ENCODE peak calls at places on chromosomes 13 and 19, in eight cellular contexts. One of them, this sample, is unnamed.
A peak's percentile ranks its signal among the peaks of the same experiment; 100 is the strongest.

GRCh38 chr19:4656102-4656501 is 14.0 kb downstream of the MYDGF start:
- DNase-seq in stimulated activated CD4-positive, alpha-beta T cell treated with anti-CD3 and anti-CD28 coated beads, Interleukin-1b, Interleukin-23, amount 100 ng/mL, for 1 hour: no peak
- DNase-seq in LoVo: no peak
- DNase-seq in iPS-NIHi11: no peak
- DNase-seq in ELF-1: no peak
- DNase-seq in AG04450: no peak
- DNase-seq in EL: no peak
- DNase-seq in T-cell: no peak
- DNase-seq in this sample: no peak

GRCh38 chr19:35042056-35042730 is 672 bp downstream of the HPN start:
- DNase-seq in stimulated activated CD4-positive, alpha-beta T cell treated with anti-CD3 and anti-CD28 coated beads, Interleukin-1b, Interleukin-23, amount 100 ng/mL, for 1 hour: no peak
- DNase-seq in LoVo: no peak
- DNase-seq in iPS-NIHi11: no peak
- DNase-seq in ELF-1: no peak
- DNase-seq in AG04450: no peak
- DNase-seq in EL: no peak
- DNase-seq in T-cell: no peak
- DNase-seq in this sample: no peak

GRCh38 chr19:39428309-39429112 is 7.2 kb downstream of the RPS16 start:
- DNase-seq in stimulated activated CD4-positive, alpha-beta T cell treated with anti-CD3 and anti-CD28 coated beads, Interleukin-1b, Interleukin-23, amount 100 ng/mL, for 1 hour: no peak
- DNase-seq in LoVo: no peak
- DNase-seq in iPS-NIHi11: peak; percentile 84
- DNase-seq in ELF-1: peak; percentile 94
- DNase-seq in AG04450: peak; percentile 85
- DNase-seq in EL: peak; percentile 90
- DNase-seq in T-cell: no peak
- DNase-seq in this sample: peak; percentile 90

GRCh38 chr19:57964761-57965160 is 9.6 kb downstream of the C19orf18 start:
- DNase-seq in stimulated activated CD4-positive, alpha-beta T cell treated with anti-CD3 and anti-CD28 coated beads, Interleukin-1b, Interleukin-23, amount 100 ng/mL, for 1 hour: no peak
- DNase-seq in LoVo: no peak
- DNase-seq in iPS-NIHi11: no peak
- DNase-seq in ELF-1: no peak
- DNase-seq in AG04450: no peak
- DNase-seq in EL: no peak
- DNase-seq in T-cell: no peak
- DNase-seq in this sample: no peak

GRCh38 chr19:48698046-48698445 is 2.3 kb downstream of the FUT2 start:
- DNase-seq in stimulated activated CD4-positive, alpha-beta T cell treated with anti-CD3 and anti-CD28 coated beads, Interleukin-1b, Interleukin-23, amount 100 ng/mL, for 1 hour: no peak
- DNase-seq in LoVo: peak; percentile 53
- DNase-seq in iPS-NIHi11: no peak
- DNase-seq in ELF-1: no peak
- DNase-seq in AG04450: no peak
- DNase-seq in EL: peak; percentile 82
- DNase-seq in T-cell: no peak
- DNase-seq in this sample: peak; percentile 53

GRCh38 chr19:39195755-39196154 is 1.0 kb upstream of the NCCRP1 start:
- DNase-seq in stimulated activated CD4-positive, alpha-beta T cell treated with anti-CD3 and anti-CD28 coated beads, Interleukin-1b, Interleukin-23, amount 100 ng/mL, for 1 hour: no peak
- DNase-seq in LoVo: no peak
- DNase-seq in iPS-NIHi11: no peak
- DNase-seq in ELF-1: no peak
- DNase-seq in AG04450: no peak
- DNase-seq in EL: no peak
- DNase-seq in T-cell: peak; percentile 11
- DNase-seq in this sample: no peak

GRCh38 chr13:75481176-75482069 is 546 bp downstream of the TBC1D4 start:
- DNase-seq in stimulated activated CD4-positive, alpha-beta T cell treated with anti-CD3 and anti-CD28 coated beads, Interleukin-1b, Interleukin-23, amount 100 ng/mL, for 1 hour: no peak
- DNase-seq in LoVo: peak; percentile 34
- DNase-seq in iPS-NIHi11: peak; percentile 35
- DNase-seq in ELF-1: peak; percentile 74
- DNase-seq in AG04450: no peak
- DNase-seq in EL: peak; percentile 47
- DNase-seq in T-cell: peak; percentile 2
- DNase-seq in this sample: peak; percentile 63

GRCh38 chr13:93286047-93286446 is 59.4 kb downstream of the GPC6 start:
- DNase-seq in stimulated activated CD4-positive, alpha-beta T cell treated with anti-CD3 and anti-CD28 coated beads, Interleukin-1b, Interleukin-23, amount 100 ng/mL, for 1 hour: no peak
- DNase-seq in LoVo: no peak
- DNase-seq in iPS-NIHi11: no peak
- DNase-seq in ELF-1: no peak
- DNase-seq in AG04450: no peak
- DNase-seq in EL: no peak
- DNase-seq in T-cell: no peak
- DNase-seq in this sample: no peak